ENCODE peak calls at places on chromosomes 5 and 9, in eight cellular contexts. One of them, this sample, is unnamed.

GRCh38 chr9:36470891-36471290 is 70.8 kb upstream of the RNF38 start:
- DNase-seq in GM04503: no peak
- DNase-seq in RWPE1: peak; percentile 73
- DNase-seq in stimulated activated CD4-positive, alpha-beta T cell treated with anti-CD3 and anti-CD28 coated beads, Interleukin-2, amount 100 ng/mL, for 48 hours: peak; percentile 32
- DNase-seq in endodermal cell: no peak
- DNase-seq in kidney tubule cell: peak; percentile 79
- DNase-seq in posterior vena cava: peak; percentile 84
- DNase-seq in hypothalamus: no peak
- DNase-seq in this sample: peak; percentile 63

GRCh38 chr5:134410822-134411221 is 859 bp downstream of the CDKN2AIPNL start:
- DNase-seq in GM04503: no peak
- DNase-seq in RWPE1: no peak
- DNase-seq in stimulated activated CD4-positive, alpha-beta T cell treated with anti-CD3 and anti-CD28 coated beads, Interleukin-2, amount 100 ng/mL, for 48 hours: no peak
- DNase-seq in endodermal cell: no peak
- DNase-seq in kidney tubule cell: no peak
- DNase-seq in posterior vena cava: no peak
- DNase-seq in hypothalamus: no peak
- DNase-seq in this sample: no peak

GRCh38 chr5:42854795-42855194 is 43.1 kb upstream of the SELENOP start:
- DNase-seq in GM04503: no peak
- DNase-seq in RWPE1: no peak
- DNase-seq in stimulated activated CD4-positive, alpha-beta T cell treated with anti-CD3 and anti-CD28 coated beads, Interleukin-2, amount 100 ng/mL, for 48 hours: no peak
- DNase-seq in endodermal cell: no peak
- DNase-seq in kidney tubule cell: no peak
- DNase-seq in posterior vena cava: no peak
- DNase-seq in hypothalamus: no peak
- DNase-seq in this sample: no peak

GRCh38 chr5:159212667-159213462 is 3.5 kb upstream of the RNF145 start:
- DNase-seq in GM04503: no peak
- DNase-seq in RWPE1: no peak
- DNase-seq in stimulated activated CD4-positive, alpha-beta T cell treated with anti-CD3 and anti-CD28 coated beads, Interleukin-2, amount 100 ng/mL, for 48 hours: no peak
- DNase-seq in endodermal cell: no peak
- DNase-seq in kidney tubule cell: no peak
- DNase-seq in posterior vena cava: no peak
- DNase-seq in hypothalamus: no peak
- DNase-seq in this sample: no peak

GRCh38 chr5:111513175-111513520 is 813 bp upstream of the STARD4 start:
- DNase-seq in GM04503: no peak
- DNase-seq in RWPE1: no peak
- DNase-seq in stimulated activated CD4-positive, alpha-beta T cell treated with anti-CD3 and anti-CD28 coated beads, Interleukin-2, amount 100 ng/mL, for 48 hours: no peak
- DNase-seq in endodermal cell: no peak
- DNase-seq in kidney tubule cell: no peak
- DNase-seq in posterior vena cava: no peak
- DNase-seq in hypothalamus: no peak
- DNase-seq in this sample: no peak

GRCh38 chr9:125428515-125429467 is 167.2 kb downstream of the GAPVD1 start:
- DNase-seq in GM04503: no peak
- DNase-seq in RWPE1: no peak
- DNase-seq in stimulated activated CD4-positive, alpha-beta T cell treated with anti-CD3 and anti-CD28 coated beads, Interleukin-2, amount 100 ng/mL, for 48 hours: no peak
- DNase-seq in endodermal cell: no peak
- DNase-seq in kidney tubule cell: no peak
- DNase-seq in posterior vena cava: no peak
- DNase-seq in hypothalamus: no peak
- DNase-seq in this sample: no peak

GRCh38 chr5:147245381-147246055 is 10.7 kb downstream of the STK32A start:
- DNase-seq in GM04503: no peak
- DNase-seq in RWPE1: no peak
- DNase-seq in stimulated activated CD4-positive, alpha-beta T cell treated with anti-CD3 and anti-CD28 coated beads, Interleukin-2, amount 100 ng/mL, for 48 hours: no peak
- DNase-seq in endodermal cell: no peak
- DNase-seq in kidney tubule cell: no peak
- DNase-seq in posterior vena cava: no peak
- DNase-seq in hypothalamus: no peak
- DNase-seq in this sample: no peak

GRCh38 chr5:55344392-55344992 is 36.7 kb downstream of the MTREX start:
- DNase-seq in GM04503: no peak
- DNase-seq in RWPE1: peak; percentile 46
- DNase-seq in stimulated activated CD4-positive, alpha-beta T cell treated with anti-CD3 and anti-CD28 coated beads, Interleukin-2, amount 100 ng/mL, for 48 hours: peak; percentile 71
- DNase-seq in endodermal cell: peak; percentile 85
- DNase-seq in kidney tubule cell: peak; percentile 55
- DNase-seq in posterior vena cava: no peak
- DNase-seq in hypothalamus: no peak
- DNase-seq in this sample: peak; percentile 27

GRCh38 chr5:71734141-71734540 is 15.1 kb downstream of the CARTPT start:
- DNase-seq in GM04503: no peak
- DNase-seq in RWPE1: no peak
- DNase-seq in stimulated activated CD4-positive, alpha-beta T cell treated with anti-CD3 and anti-CD28 coated beads, Interleukin-2, amount 100 ng/mL, for 48 hours: no peak
- DNase-seq in endodermal cell: no peak
- DNase-seq in kidney tubule cell: no peak
- DNase-seq in posterior vena cava: no peak
- DNase-seq in hypothalamus: no peak
- DNase-seq in this sample: no peak

GRCh38 chr9:91266457-91266856 is 95.3 kb downstream of the AUH start:
- DNase-seq in GM04503: no peak
- DNase-seq in RWPE1: no peak
- DNase-seq in stimulated activated CD4-positive, alpha-beta T cell treated with anti-CD3 and anti-CD28 coated beads, Interleukin-2, amount 100 ng/mL, for 48 hours: no peak
- DNase-seq in endodermal cell: no peak
- DNase-seq in kidney tubule cell: no peak
- DNase-seq in posterior vena cava: no peak
- DNase-seq in hypothalamus: no peak
- DNase-seq in this sample: no peak

GRCh38 chr5:151523335-151523734 is 67.8 kb downstream of the FAT2 start:
- DNase-seq in GM04503: no peak
- DNase-seq in RWPE1: peak; percentile 73
- DNase-seq in stimulated activated CD4-positive, alpha-beta T cell treated with anti-CD3 and anti-CD28 coated beads, Interleukin-2, amount 100 ng/mL, for 48 hours: peak; percentile 42
- DNase-seq in endodermal cell: peak; percentile 90
- DNase-seq in kidney tubule cell: peak; percentile 77
- DNase-seq in posterior vena cava: no peak
- DNase-seq in hypothalamus: no peak
- DNase-seq in this sample: peak; percentile 62

This sample was measured in HTR-8/SVneo.